ENCODE peak calls at places on chromosomes 6 and 20, in five cellular contexts. W is B cell, B is A549, D is nephron progenitor cell, V is neural crest cell. A is an unnamed sample.

GRCh38 chr6:157260735-157261134 is 62.6 kb downstream of the TMEM242 start:
- DNase-seq in D (no peak), W (no peak), V (no peak), B (no peak), A (no peak)

GRCh38 chr20:23520185-23520584 is 29.3 kb downstream of the CST8 start:
- DNase-seq in V (no peak), W (no peak), B (no peak), D (no peak), A (no peak)

GRCh38 chr20:6466065-6466810 is 301.2 kb upstream of the BMP2 start:
- DNase-seq in D (no peak), V (no peak), B (no peak), W (no peak), A (no peak)

GRCh38 chr20:45765980-45766379 is 25.7 kb downstream of the WFDC3 start:
- DNase-seq in V (no peak), W (no peak), B (no peak), D (no peak), A (no peak)

GRCh38 chr6:160028487-160029275 is 59.8 kb downstream of the IGF2R start:
- DNase-seq in B (no peak), D (no peak), V (no peak), W (no peak), A (peak; percentile 61)

GRCh38 chr6:113120214-113120576 is 737.0 kb upstream of the MARCKS start:
- DNase-seq in B (no peak), D (no peak), W (no peak), V (no peak), A (no peak)

GRCh38 chr20:16279320-16279719 is 293.9 kb downstream of the KIF16B start:
- DNase-seq in D (no peak), B (no peak), V (no peak), W (no peak), A (no peak)

GRCh38 chr6:98769546-98769945 is 64.8 kb upstream of the POU3F2 start:
- DNase-seq in D (no peak), W (no peak), V (no peak), B (peak; percentile 1), A (no peak)

GRCh38 chr6:15689586-15690450 is 27.0 kb upstream of the DTNBP1 start:
- DNase-seq in W (no peak), D (no peak), V (no peak), B (no peak), A (no peak)

GRCh38 chr6:159608961-159609673 is 83.9 kb downstream of the SOD2 start:
- DNase-seq in W (peak; percentile 21), D (peak; percentile 20), B (peak; percentile 8), V (no peak), A (no peak)

GRCh38 chr6:7107578-7108195 is at the start of gene RREB1:
- DNase-seq in B (peak; percentile 85), W (peak; percentile 93), V (peak; percentile 46), D (peak; percentile 62), A (peak; percentile 50)

GRCh38 chr6:16873698-16874097 is 112.4 kb upstream of the ATXN1 start:
- DNase-seq in W (no peak), D (no peak), B (no peak), V (no peak), A (no peak)

GRCh38 chr6:16871047-16871446 is 109.8 kb upstream of the ATXN1 start:
- DNase-seq in W (no peak), D (no peak), V (no peak), B (no peak), A (no peak)

GRCh38 chr6:16876201-16876600 is 114.9 kb upstream of the ATXN1 start:
- DNase-seq in W (no peak), B (no peak), V (no peak), D (no peak), A (no peak)

GRCh38 chr6:16868968-16869367 is 107.7 kb upstream of the ATXN1 start:
- DNase-seq in V (no peak), W (no peak), B (no peak), D (no peak), A (no peak)

GRCh38 chr6:16872543-16873230 is 111.4 kb upstream of the ATXN1 start:
- DNase-seq in W (no peak), B (no peak), V (no peak), D (no peak), A (no peak)
- TF ChIP-seq CTCF in W (no peak), B (no peak), V (no peak), D (no peak), A (no peak)

GRCh38 chr6:79949235-79949634 is 1.9 kb upstream of the ELOVL4 start:
- DNase-seq in W (peak; percentile 23), D (peak; percentile 51), B (peak; percentile 9), V (peak; percentile 46), A (no peak)
- TF ChIP-seq CTCF in W (peak; percentile 61), D (peak; percentile 60), B (peak; percentile 55), V (peak; percentile 72), A (peak; percentile 70)

GRCh38 chr20:35523298-35523888 is 6.1 kb downstream of the C20orf173 start:
- DNase-seq in D (peak; percentile 25), B (peak; percentile 76), W (no peak), V (peak; percentile 31), A (no peak)
- TF ChIP-seq CTCF in D (peak; percentile 36), B (peak; percentile 23), W (peak; percentile 59), V (peak; percentile 57), A (no peak)

GRCh38 chr20:62860391-62860923 is 1.2 kb downstream of the TCFL5 start:
- DNase-seq in B (no peak), W (no peak), D (no peak), V (no peak), A (no peak)
- TF ChIP-seq CTCF in B (no peak), W (no peak), D (no peak), V (no peak), A (no peak)

A was measured in natural killer cell.